ENCODE peak calls at places on chromosomes 12 and 14, in eight cellular contexts. M is GM19239, Q is EL, Z is Calu3, I is keratinocyte, O is HS-5, R is HCT116, N is fibroblast of lung. Y is an unnamed sample.

GRCh38 chr12:91327136-91327535 is 144.5 kb upstream of the DCN start:
- DNase-seq in M (no peak), Q (no peak), Z (no peak), I (no peak), O (no peak), R (no peak), N (peak; percentile 71), Y (no peak)

GRCh38 chr14:29156096-29156495 is 389.5 kb downstream of the FOXG1 start:
- DNase-seq in M (no peak), Q (no peak), Z (no peak), I (no peak), O (no peak), R (no peak), N (no peak), Y (no peak)

GRCh38 chr12:103249614-103250013 is 246.2 kb downstream of the C12orf42 start:
- DNase-seq in M (no peak), Q (no peak), Z (no peak), I (no peak), O (no peak), R (no peak), N (no peak), Y (no peak)

GRCh38 chr14:77681196-77682157 is 26.3 kb downstream of the ALKBH1 start:
- DNase-seq in M (no peak), Q (peak; percentile 34), Z (no peak), I (no peak), O (peak; percentile 14), R (no peak), N (peak; percentile 15), Y (no peak)

GRCh38 chr14:60649815-60650381 is 621 bp upstream of the SIX1 start:
- DNase-seq in M (no peak), Q (peak; percentile 45), Z (no peak), I (no peak), O (peak; percentile 20), R (no peak), N (peak; percentile 43), Y (no peak)

GRCh38 chr14:56117765-56118610 is at the start of gene PELI2:
- DNase-seq in M (peak; percentile 66), Q (peak; percentile 65), Z (peak; percentile 85), I (no peak), O (no peak), R (peak; percentile 15), N (peak; percentile 78), Y (peak; percentile 40)

GRCh38 chr14:21631084-21631483 is 3.7 kb downstream of the OR10G2 start:
- DNase-seq in M (no peak), Q (no peak), Z (no peak), I (no peak), O (no peak), R (no peak), N (no peak), Y (no peak)

GRCh38 chr14:79064200-79064599 is 894.0 kb downstream of the NRXN3 start:
- DNase-seq in M (no peak), Q (no peak), Z (no peak), I (no peak), O (no peak), R (no peak), N (no peak), Y (no peak)

GRCh38 chr12:77932216-77932615 is 101.5 kb downstream of the NAV3 start:
- DNase-seq in M (no peak), Q (no peak), Z (no peak), I (no peak), O (no peak), R (no peak), N (no peak), Y (no peak)

GRCh38 chr14:52363001-52363704 is 49.0 kb downstream of the PTGER2 start:
- DNase-seq in M (no peak), Q (no peak), Z (no peak), I (no peak), O (no peak), R (no peak), N (peak; percentile 28), Y (no peak)

GRCh38 chr14:75757644-75758402 is 96.8 kb downstream of the TTLL5 start:
- DNase-seq in M (no peak), Q (no peak), Z (no peak), I (no peak), O (no peak), R (no peak), N (no peak), Y (no peak)

GRCh38 chr12:92551853-92552397 is 150.9 kb upstream of the PLEKHG7 start:
- DNase-seq in M (peak; percentile 24), Q (peak; percentile 71), Z (peak; percentile 48), I (no peak), O (no peak), R (no peak), N (no peak), Y (peak; percentile 46)